ENCODE peak calls at places on chromosomes 5 and 9, in nine cellular contexts. V, W, T, Y, F, Z, X, D and C are unnamed samples. For H3K4me1, the result is how much of the 10 kb centered on the place peaks cover.

GRCh38 chr9:87494970-87495471 is 2.6 kb upstream of the DAPK1 start:
- DNase-seq in V (no peak), W (peak), T (no peak), Y (peak), F (no peak), Z (no peak), X (no peak), D (no peak), C (no peak)

GRCh38 chr9:93976081-93976480 is 20.9 kb upstream of the BARX1 start:
- DNase-seq in V (no peak), W (no peak), T (no peak), Y (no peak), F (no peak), Z (no peak), X (no peak), D (no peak), C (no peak)

GRCh38 chr9:23573800-23574199 is 252.2 kb downstream of the ELAVL2 start:
- DNase-seq in V (no peak), W (no peak), T (no peak), Y (no peak), F (no peak), Z (no peak), X (no peak), D (no peak), C (no peak)

GRCh38 chr5:141677415-141677814 is 4.6 kb downstream of the ARAP3 start:
- DNase-seq in V (peak), W (peak), T (no peak), Y (no peak), F (no peak), Z (no peak), X (no peak), D (no peak), C (peak)

GRCh38 chr9:122216138-122216797 is 12.5 kb downstream of the LHX6 start:
- DNase-seq in V (no peak), W (no peak), T (no peak), Y (no peak), F (no peak), Z (no peak), X (no peak), D (no peak), C (no peak)

GRCh38 chr9:136740491-136740890 is 2.2 kb downstream of the LCN10 start:
- DNase-seq in V (no peak), W (no peak), T (no peak), Y (no peak), F (no peak), Z (peak), X (no peak), D (no peak), C (no peak)

GRCh38 chr5:120576588-120576987 is 112.5 kb downstream of the PRR16 start:
- DNase-seq in V (peak), W (no peak), T (no peak), Y (no peak), F (no peak), Z (no peak), X (no peak), D (no peak), C (no peak)

GRCh38 chr5:95043234-95043633 is 241.7 kb downstream of the MCTP1 start:
- DNase-seq in V (no peak), W (peak), T (no peak), Y (no peak), F (no peak), Z (no peak), X (no peak), D (peak), C (no peak)

GRCh38 chr9:116276651-116277121 is 123.1 kb downstream of the PAPPA start:
- DNase-seq in V (no peak), W (no peak), T (no peak), Y (no peak), F (no peak), Z (peak), X (no peak), D (no peak), C (no peak)

GRCh38 chr5:107104774-107105050 is 566.0 kb downstream of the EFNA5 start:
- DNase-seq in V (no peak), W (no peak), T (no peak), Y (no peak), F (no peak), Z (no peak), X (no peak), D (no peak), C (no peak)

GRCh38 chr5:54529565-54529964 is 12.0 kb downstream of the SNX18 start:
- DNase-seq in V (no peak), W (no peak), T (no peak), Y (no peak), F (no peak), Z (no peak), X (no peak), D (no peak), C (no peak)

GRCh38 chr9:75672478-75672877 is 218.0 kb upstream of the PCSK5 start:
- DNase-seq in V (no peak), W (no peak), T (no peak), Y (no peak), F (no peak), Z (no peak), X (no peak), D (no peak), C (no peak)

GRCh38 chr5:150320048-150320555 is 17.4 kb upstream of the ARSI start:
- DNase-seq in V (no peak), W (no peak), T (no peak), Y (peak), F (no peak), Z (peak), X (peak), D (peak), C (no peak)

GRCh38 chr9:2132484-2133082 is 117.4 kb downstream of the SMARCA2 start:
- DNase-seq in V (no peak), W (peak), T (peak), Y (no peak), F (no peak), Z (no peak), X (no peak), D (no peak), C (peak)

GRCh38 chr5:92002875-92003274 is 619.8 kb upstream of the ARRDC3 start:
- DNase-seq in V (no peak), W (no peak), T (no peak), Y (no peak), F (no peak), Z (no peak), X (no peak), D (no peak), C (no peak)

GRCh38 chr5:179504600-179505396 is 45.6 kb upstream of the RUFY1 start:
- DNase-seq in V (no peak), W (no peak), T (no peak), Y (no peak), F (no peak), Z (no peak), X (no peak), D (no peak), C (no peak)

GRCh38 chr9:130895481-130896232 is 955 bp downstream of the QRFP start:
- DNase-seq in V (no peak), W (no peak), T (no peak), Y (no peak), F (no peak), Z (peak), X (no peak), D (no peak), C (no peak)

GRCh38 chr9:113888361-113888760 is 12.3 kb downstream of the ZNF618 start:
- DNase-seq in V (no peak), W (no peak), T (no peak), Y (no peak), F (no peak), Z (no peak), X (no peak), D (no peak), C (no peak)

GRCh38 chr5:108529381-108529780 is 147.5 kb upstream of the FBXL17 start:
- DNase-seq in V (no peak), W (no peak), T (no peak), Y (no peak), F (no peak), Z (no peak), X (no peak), D (no peak), C (no peak)

GRCh38 chr9:101465330-101465915 is 29.8 kb upstream of the ALDOB start:
- DNase-seq in V (peak), W (peak), T (peak), Y (no peak), F (no peak), Z (no peak), X (no peak), D (peak), C (peak)

GRCh38 chr5:157541452-157542118 is 34.0 kb downstream of the ADAM19 start:
- DNase-seq in V (no peak), W (no peak), T (no peak), Y (no peak), F (no peak), Z (no peak), X (no peak), D (no peak), C (no peak)

GRCh38 chr9:4306066-4306787 is 6.4 kb upstream of the GLIS3 start:
- DNase-seq in V (no peak), W (no peak), T (no peak), Y (no peak), F (no peak), Z (no peak), X (no peak), D (no peak), C (no peak)

GRCh38 chr5:125411163-125412050 is 665.0 kb upstream of the ZNF608 start:
- DNase-seq in V (no peak), W (peak), T (no peak), Y (no peak), F (no peak), Z (no peak), X (peak), D (no peak), C (no peak)

GRCh38 chr5:132915681-132916080 is 42.2 kb downstream of the LEAP2 start:
- DNase-seq in V (no peak), W (no peak), T (peak), Y (no peak), F (no peak), Z (no peak), X (no peak), D (no peak), C (no peak)

GRCh38 chr9:99544526-99544925 is 277.2 kb upstream of the NR4A3 start:
- DNase-seq in V (no peak), W (no peak), T (no peak), Y (no peak), F (no peak), Z (no peak), X (no peak), D (no peak), C (no peak)

GRCh38 chr5:154087260-154087659 is 48.5 kb downstream of the MFAP3 start:
- DNase-seq in V (no peak), W (peak), T (no peak), Y (no peak), F (no peak), Z (no peak), X (no peak), D (no peak), C (no peak)

GRCh38 chr5:32507738-32508434 is 63.3 kb upstream of the ZFR start:
- DNase-seq in V (no peak), W (no peak), T (no peak), Y (no peak), F (no peak), Z (no peak), X (peak), D (no peak), C (no peak)

GRCh38 chr9:100084145-100084478 is 14.7 kb downstream of the ERP44 start:
- DNase-seq in V (no peak), W (no peak), T (no peak), Y (no peak), F (no peak), Z (no peak), X (no peak), D (no peak), C (peak)

GRCh38 chr9:127990539-127990938 is 9.8 kb upstream of the EEIG1 start:
- DNase-seq in V (no peak), W (no peak), T (no peak), Y (no peak), F (no peak), Z (no peak), X (no peak), D (no peak), C (peak)
- H3K4me1 ChIP-seq in V (under half), W (under half), T (under half), Y (under half), F (under half), Z (under half), X (under half), D (under half), C (under half)

DNA sequence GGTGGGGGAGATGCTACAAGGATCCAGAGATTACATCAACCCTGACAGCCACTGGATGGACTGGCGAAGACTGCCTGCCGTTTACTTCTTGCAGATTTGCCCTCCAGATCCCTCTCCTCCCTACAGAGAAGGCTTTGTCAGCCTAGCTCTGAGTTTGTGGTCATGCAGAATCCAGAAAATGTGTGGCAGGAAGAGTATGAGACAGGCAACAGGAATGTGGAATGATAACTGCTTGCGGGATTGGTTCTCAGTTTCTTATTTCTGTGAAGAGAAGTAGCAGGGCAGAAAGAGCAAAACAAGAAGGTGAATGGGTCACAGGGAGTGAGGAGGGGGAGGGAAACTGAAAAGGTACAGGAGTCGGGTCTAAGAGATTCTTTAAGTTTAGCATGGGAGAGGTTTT is 129.6 kb downstream of the TLE1 start:
- DNase-seq in V (no peak), W (no peak), T (peak), Y (peak), F (no peak), Z (no peak), X (no peak), D (no peak), C (no peak)
- H3K27ac ChIP-seq in V (no peak), W (no peak), T (peak), Y (peak), F (no peak), Z (no peak), X (peak), D (no peak), C (no peak)

DNA sequence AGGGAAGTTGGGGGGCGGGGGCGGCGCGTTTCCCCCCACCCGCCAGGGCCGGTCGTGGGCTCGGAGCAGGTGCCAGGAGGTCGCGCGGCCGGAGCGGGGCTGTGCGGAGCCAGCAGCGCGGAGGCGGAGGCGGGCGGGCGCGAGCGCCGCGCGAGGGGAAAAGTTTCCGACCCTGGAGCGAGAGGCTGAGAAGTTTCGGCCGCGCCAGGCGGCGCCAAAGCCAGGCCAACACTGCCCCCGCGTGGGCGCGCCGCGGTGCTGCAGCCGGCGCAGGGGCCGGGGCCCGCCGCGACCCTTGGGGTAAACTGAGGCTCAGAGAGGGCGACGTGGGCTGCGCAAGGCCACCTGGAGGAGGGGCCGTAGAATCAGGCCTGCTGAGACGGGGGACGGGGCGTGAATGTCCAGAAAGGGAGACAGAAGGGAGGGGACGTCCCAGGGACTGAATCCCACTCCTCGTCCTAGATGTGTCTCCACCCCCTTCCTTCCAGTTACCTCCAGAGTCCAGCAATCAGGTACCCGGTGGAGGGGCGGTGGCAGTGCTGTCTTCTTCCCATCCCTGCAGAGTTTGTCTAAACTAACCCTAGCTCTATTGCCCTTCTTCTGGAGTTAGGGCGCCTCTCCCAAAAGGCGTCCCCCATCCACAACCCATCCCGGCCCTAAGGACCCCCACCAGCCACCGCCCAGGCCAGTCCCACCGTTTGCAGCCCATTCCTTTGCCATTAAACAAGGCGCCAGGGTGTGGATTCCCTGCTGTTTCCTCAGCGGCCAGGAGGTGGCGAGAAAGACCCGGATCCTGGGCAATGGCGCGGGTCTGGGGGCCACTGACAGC is 10.2 kb downstream of the C9orf50 start:
- DNase-seq in V (peak), W (peak), T (no peak), Y (no peak), F (peak), Z (peak), X (peak), D (peak), C (peak)
- H3K4me1 ChIP-seq in V (under half), W (under half), T (half or more), Y (under half), F (under half), Z (under half), X (under half), D (under half), C (under half)

GRCh38 chr5:181281984-181282316 is 21.0 kb upstream of the TRIM52 start:
- DNase-seq in V (no peak), W (no peak), T (no peak), Y (no peak), F (no peak), Z (no peak), X (no peak), D (no peak), C (no peak)
- H3K27ac ChIP-seq in V (no peak), W (no peak), T (no peak), Y (no peak), F (no peak), Z (no peak), X (no peak), D (no peak), C (no peak)